ENCODE peak calls at places on chromosomes 1 and 21, in four cellular contexts. B, S, K and G are unnamed samples.
A peak's percentile ranks its signal among the peaks of the same experiment; 100 is the strongest.

GRCh38 chr1:33971018-33971710 is 107.3 kb downstream of the HMGB4 start:
- DNase-seq in B (no peak), S (no peak), K (peak; percentile 59), G (no peak)

GRCh38 chr1:62367005-62367547 is 47.8 kb upstream of the KANK4 start:
- DNase-seq in B (no peak), S (no peak), K (no peak), G (peak; percentile 9)

GRCh38 chr1:172821609-172822274 is 162.8 kb downstream of the FASLG start:
- DNase-seq in B (no peak), S (no peak), K (peak; percentile 66), G (no peak)

GRCh38 chr1:59687081-59687480 is 127.7 kb upstream of the HOOK1 start:
- DNase-seq in B (no peak), S (no peak), K (no peak), G (no peak)

GRCh38 chr1:109239580-109240068 is 9.7 kb upstream of the CELSR2 start:
- DNase-seq in B (no peak), S (no peak), K (peak; percentile 58), G (peak; percentile 56)

GRCh38 chr1:245888809-245889208 is 618.3 kb downstream of the SMYD3 start:
- DNase-seq in B (no peak), S (no peak), K (no peak), G (no peak)

GRCh38 chr1:20291621-20292020 is 946 bp downstream of the VWA5B1 start:
- DNase-seq in B (no peak), S (no peak), K (peak; percentile 53), G (no peak)

GRCh38 chr21:29299046-29299905 is 554 bp downstream of the BACH1 start:
- DNase-seq in B (peak; percentile 65), S (peak; percentile 81), K (peak; percentile 78), G (peak; percentile 78)

GRCh38 chr1:21620461-21620860 is 48.7 kb downstream of the RAP1GAP start:
- DNase-seq in B (peak; percentile 39), S (no peak), K (no peak), G (no peak)

GRCh38 chr21:38355353-38355752 is 98.6 kb downstream of the KCNJ15 start:
- DNase-seq in B (no peak), S (no peak), K (no peak), G (peak; percentile 53)

GRCh38 chr1:117061986-117062415 is 1.9 kb downstream of the TTF2 start:
- DNase-seq in B (no peak), S (no peak), K (no peak), G (no peak)

GRCh38 chr1:230807551-230808267 is 60.5 kb downstream of the CAPN9 start:
- DNase-seq in B (no peak), S (no peak), K (peak; percentile 10), G (peak; percentile 51)

GRCh38 chr1:2253036-2253796 is 25.1 kb downstream of the SKI start:
- DNase-seq in B (no peak), S (peak; percentile 15), K (no peak), G (no peak)

GRCh38 chr1:65001238-65001792 is 35.0 kb upstream of the JAK1 start:
- DNase-seq in B (peak; percentile 82), S (peak; percentile 89), K (peak; percentile 85), G (peak; percentile 90)

GRCh38 chr1:110515896-110516295 is 3.1 kb downstream of the KCNA10 start:
- DNase-seq in B (no peak), S (no peak), K (no peak), G (no peak)

GRCh38 chr1:58844176-58844575 is 60.3 kb upstream of the JUN start:
- DNase-seq in B (no peak), S (no peak), K (no peak), G (no peak)

GRCh38 chr1:234961468-234962339 is 166.9 kb downstream of the TOMM20 start:
- DNase-seq in B (no peak), S (no peak), K (peak; percentile 66), G (peak; percentile 28)

GRCh38 chr1:236837897-236838296 is 42.8 kb downstream of the MTR start:
- DNase-seq in B (no peak), S (no peak), K (no peak), G (no peak)

GRCh38 chr21:44686843-44687561 is 5.0 kb upstream of the KRTAP12-1 start:
- DNase-seq in B (no peak), S (no peak), K (peak; percentile 9), G (peak; percentile 54)

GRCh38 chr1:151989131-151989868 is 4.4 kb downstream of the S100A10 start:
- DNase-seq in B (peak; percentile 68), S (peak; percentile 80), K (peak; percentile 90), G (peak; percentile 88)

GRCh38 chr1:78038071-78038470 is 7.7 kb upstream of the GIPC2 start:
- DNase-seq in B (no peak), S (no peak), K (no peak), G (no peak)

GRCh38 chr1:230271396-230272035 is 154.6 kb downstream of the PGBD5 start:
- DNase-seq in B (no peak), S (no peak), K (no peak), G (no peak)

GRCh38 chr1:28267633-28268032 is 8.3 kb downstream of the SESN2 start:
- DNase-seq in B (no peak), S (no peak), K (no peak), G (no peak)

GRCh38 chr1:226973371-226973897 is 33.3 kb downstream of the COQ8A start:
- DNase-seq in B (peak; percentile 47), S (peak; percentile 67), K (peak; percentile 65), G (no peak)
- H3K27ac ChIP-seq in B (peak overlapping the region; percentile 83), S (peak overlapping the region; percentile 93), K (peak overlapping the region; percentile 85), G (peak overlapping the region; percentile 87)

GRCh38 chr21:41428847-41429246 is 2.8 kb downstream of the MX1 start:
- DNase-seq in B (no peak), S (no peak), K (no peak), G (peak; percentile 32)

GRCh38 chr21:41426656-41427311 is 745 bp downstream of the MX1 start:
- DNase-seq in B (no peak), S (no peak), K (no peak), G (peak; percentile 56)

GRCh38 chr21:41428311-41428710 is 2.3 kb downstream of the MX1 start:
- DNase-seq in B (no peak), S (no peak), K (no peak), G (peak; percentile 43)

GRCh38 chr21:41425954-41426655 is at the start of gene MX1:
- DNase-seq in B (peak; percentile 77), S (peak; percentile 89), K (peak; percentile 89), G (peak; percentile 73)

GRCh38 chr21:41427556-41427955 is 1.5 kb downstream of the MX1 start:
- DNase-seq in B (no peak), S (no peak), K (no peak), G (no peak)
- H3K4me3 ChIP-seq in B (peak overlapping the region; percentile 59), S (no peak overlapping the region), K (no peak overlapping the region), G (peak overlapping the region; percentile 71)

GRCh38 chr1:43304287-43304615 is 3.5 kb downstream of the TIE1 start:
- DNase-seq in B (no peak), S (no peak), K (no peak), G (no peak)
- TF ChIP-seq CTCF in B (no peak), S (no peak), K (no peak), G (no peak)

GRCh38 chr1:163807331-163807730 is 485.6 kb downstream of the NUF2 start:
- DNase-seq in B (no peak), S (no peak), K (peak; percentile 53), G (no peak)
- H3K27ac ChIP-seq in B (no peak overlapping the region), S (no peak overlapping the region), K (no peak overlapping the region), G (no peak overlapping the region)

GRCh38 chr1:193085263-193085662 is 20.0 kb downstream of the GLRX2 start:
- DNase-seq in B (no peak), S (no peak), K (no peak), G (no peak)

GRCh38 chr1:193086342-193086741 is 18.9 kb downstream of the GLRX2 start:
- DNase-seq in B (no peak), S (no peak), K (no peak), G (no peak)

GRCh38 chr1:193083365-193084088 is 21.7 kb downstream of the GLRX2 start:
- DNase-seq in B (no peak), S (no peak), K (no peak), G (no peak)

GRCh38 chr1:193090865-193091264 is 14.3 kb downstream of the GLRX2 start:
- DNase-seq in B (no peak), S (no peak), K (no peak), G (no peak)

GRCh38 chr1:193087893-193088292 is 17.3 kb downstream of the GLRX2 start:
- DNase-seq in B (no peak), S (no peak), K (peak; percentile 68), G (no peak)
- H3K4me3 ChIP-seq in B (no peak overlapping the region), S (no peak overlapping the region), K (no peak overlapping the region), G (no peak overlapping the region)

DNA sequence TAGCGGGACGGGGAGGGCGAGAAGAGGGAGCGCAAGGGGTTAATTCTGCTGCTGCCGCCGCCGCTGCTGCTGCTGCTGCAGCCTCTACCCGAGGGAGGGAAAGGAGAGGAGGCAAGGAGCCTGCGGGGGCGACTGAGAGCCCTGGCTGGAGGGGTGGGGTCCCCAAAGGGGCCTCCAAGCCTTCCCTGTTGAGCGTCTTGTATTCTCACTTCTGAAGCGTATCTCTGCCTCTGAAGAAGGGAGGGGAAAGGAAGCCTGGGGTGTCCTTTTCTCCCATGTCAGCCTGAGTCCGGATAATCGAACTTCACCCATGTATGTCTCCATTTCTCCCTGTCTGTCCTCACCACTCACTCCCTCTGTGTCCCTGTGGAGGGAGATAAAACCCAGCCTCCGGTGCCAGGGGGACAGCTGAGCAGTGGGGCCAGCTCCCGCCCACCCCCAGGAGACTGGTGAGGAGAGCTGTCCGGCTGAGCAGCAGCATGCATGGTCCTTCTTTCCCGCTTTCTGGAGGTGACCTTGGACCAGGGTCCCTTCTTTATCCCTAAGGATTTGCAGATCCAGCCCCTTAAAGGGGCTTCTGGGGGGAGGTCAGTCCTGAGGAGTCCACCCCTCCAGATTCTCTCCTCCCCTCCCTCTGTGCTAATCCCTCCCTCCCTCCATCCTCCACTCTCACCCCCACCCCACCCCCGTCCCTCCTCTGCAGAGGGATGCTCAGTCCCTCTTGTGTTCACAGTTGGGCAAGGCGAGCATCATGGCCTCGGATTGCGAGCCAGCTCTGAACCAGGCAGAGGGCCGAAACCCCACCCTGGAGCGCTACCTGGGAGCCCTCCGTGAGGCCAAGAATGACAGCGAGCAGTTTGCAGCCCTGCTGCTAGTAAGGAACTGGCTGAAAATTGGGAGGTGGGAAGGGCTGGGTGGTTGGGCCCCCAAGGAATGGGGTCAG is 1.0 kb downstream of the NCDN start:
- DNase-seq in B (no peak), S (no peak), K (no peak), G (no peak)
- TF ChIP-seq CTCF in B (no peak), S (no peak), K (no peak), G (no peak)

DNA sequence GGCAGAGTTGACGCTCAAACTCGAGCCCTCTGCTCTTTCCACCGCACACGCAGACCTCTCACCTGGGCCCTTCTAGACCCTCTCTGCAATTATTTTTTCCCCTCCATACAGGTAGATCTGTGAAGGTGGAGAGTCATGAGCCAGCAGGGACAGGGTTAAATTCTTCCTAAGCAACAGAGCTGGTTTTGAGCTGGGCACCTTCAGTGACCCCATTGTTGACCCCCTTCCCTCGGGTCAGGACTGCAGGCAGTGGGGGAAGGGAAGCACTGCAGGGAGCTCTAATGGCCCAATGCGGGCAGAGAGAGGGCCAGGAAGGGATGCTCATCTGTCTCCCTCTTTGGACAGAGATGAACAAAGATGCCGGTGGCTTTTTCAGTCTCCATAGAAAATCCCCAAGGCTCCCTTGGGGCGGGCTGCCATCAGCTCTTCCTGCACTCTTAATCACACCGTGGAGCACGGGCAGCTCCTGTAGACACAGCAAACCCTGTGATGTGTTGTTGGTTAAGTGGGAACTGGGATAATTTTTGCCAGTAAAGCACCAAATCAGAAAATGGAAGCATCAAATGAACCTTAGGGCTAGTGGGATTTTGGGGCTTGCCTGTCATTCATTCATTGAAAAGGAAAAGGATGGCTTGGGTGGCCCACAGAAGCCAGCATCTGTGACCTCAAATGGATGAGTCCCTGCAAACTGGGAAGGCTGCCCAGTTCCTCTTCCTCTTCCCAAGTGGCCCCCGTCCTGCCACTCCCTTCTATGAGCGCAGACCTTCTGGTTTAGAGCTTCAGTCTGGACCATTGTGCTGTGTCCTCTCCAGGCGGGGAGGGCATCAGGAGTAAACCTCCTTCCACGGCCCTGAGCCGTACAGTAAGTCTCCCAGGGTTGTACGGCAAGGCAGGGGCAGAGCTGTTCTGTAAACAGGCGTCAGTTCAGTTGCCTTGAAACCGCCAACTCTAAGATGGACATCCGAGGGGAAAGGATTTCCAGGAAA is 21.6 kb downstream of the SOX13 start:
- DNase-seq in B (no peak), S (no peak), K (peak; percentile 73), G (no peak)
- H3K27ac ChIP-seq in B (no peak overlapping the region), S (no peak overlapping the region), K (no peak overlapping the region), G (peak overlapping the region; percentile 29)